ENCODE peak calls at places on chromosome 17, in six cellular contexts. D, W, O, C, K and P are unnamed samples.
A peak's percentile ranks its signal among the peaks of the same experiment; 100 is the strongest.

GRCh38 chr17:45019177-45019711 is 32.2 kb downstream of the DCAKD start:
- DNase-seq in W (no peak), K (no peak), O (no peak), D (peak; percentile 91), C (peak; percentile 70), P (no peak)

GRCh38 chr17:66469088-66469442 is 166.7 kb downstream of the PRKCA start:
- DNase-seq in D (no peak), C (no peak), O (no peak), W (peak; percentile 54), K (no peak), P (no peak)

GRCh38 chr17:28854457-28855382 is at the start of gene ERAL1:
- DNase-seq in D (peak; percentile 88), W (peak; percentile 80), K (peak; percentile 73), O (peak; percentile 90), C (peak; percentile 96), P (peak; percentile 57)

GRCh38 chr17:19747829-19748806 is at the start of gene ALDH3A1:
- DNase-seq in D (no peak), W (peak; percentile 82), O (no peak), C (no peak), K (no peak), P (no peak)

GRCh38 chr17:64020068-64020766 is at the start of gene ICAM2:
- DNase-seq in W (no peak), K (peak; percentile 90), C (no peak), O (no peak), D (no peak), P (peak; percentile 63)

GRCh38 chr17:44432254-44433157 is 43.1 kb upstream of the ITGA2B start:
- DNase-seq in K (no peak), W (no peak), O (no peak), C (no peak), D (no peak), P (no peak)

GRCh38 chr17:83185023-83186002 is 105.9 kb downstream of the METRNL start:
- DNase-seq in W (no peak), D (no peak), O (no peak), K (no peak), C (no peak), P (no peak)

GRCh38 chr17:81387235-81388060 is 7.8 kb upstream of the BAHCC1 start:
- DNase-seq in K (no peak), D (peak; percentile 75), W (no peak), O (no peak), C (peak; percentile 70), P (no peak)

GRCh38 chr17:34981538-34982241 is 1.4 kb downstream of the LIG3 start:
- DNase-seq in O (no peak), D (peak; percentile 37), K (no peak), C (peak; percentile 84), W (no peak), P (peak; percentile 49)

GRCh38 chr17:40312893-40313659 is 4.1 kb downstream of the RARA start:
- DNase-seq in W (no peak), C (no peak), O (no peak), K (no peak), D (peak; percentile 17), P (no peak)

GRCh38 chr17:56810286-56810781 is 23.4 kb downstream of the C17orf67 start:
- DNase-seq in O (no peak), D (no peak), W (no peak), K (no peak), C (no peak), P (no peak)

GRCh38 chr17:28394717-28395116 is 11.3 kb downstream of the SLC46A1 start:
- DNase-seq in O (no peak), D (no peak), C (peak; percentile 17), K (no peak), W (no peak), P (no peak)

GRCh38 chr17:16273499-16273898 is 56.5 kb downstream of the PIGL start:
- DNase-seq in C (peak; percentile 55), W (no peak), K (no peak), O (no peak), D (no peak), P (no peak)

GRCh38 chr17:47889734-47890529 is 6.1 kb upstream of the SP2 start:
- DNase-seq in W (peak; percentile 81), C (peak; percentile 90), D (peak; percentile 85), O (peak; percentile 97), K (no peak), P (peak; percentile 46)

GRCh38 chr17:46097497-46097896 is 95.7 kb downstream of the KANSL1 start:
- DNase-seq in C (no peak), O (no peak), W (no peak), D (no peak), K (no peak), P (no peak)

GRCh38 chr17:41937970-41938851 is 7.8 kb downstream of the ODAD4 start:
- DNase-seq in D (peak; percentile 48), C (peak; percentile 70), W (no peak), K (no peak), O (no peak), P (no peak)

GRCh38 chr17:70168044-70168978 is 1.0 kb upstream of the KCNJ2 start:
- DNase-seq in C (peak; percentile 63), W (no peak), O (peak; percentile 65), K (no peak), D (peak; percentile 81), P (peak; percentile 36)

GRCh38 chr17:17698869-17699351 is 17.7 kb downstream of the RAI1 start:
- DNase-seq in O (no peak), W (no peak), D (no peak), C (no peak), K (no peak), P (no peak)

GRCh38 chr17:78640700-78641099 is 63.5 kb upstream of the DNAH17 start:
- DNase-seq in K (no peak), C (no peak), W (no peak), O (no peak), D (no peak), P (no peak)

GRCh38 chr17:77613181-77613580 is 345.3 kb upstream of the TNRC6C start:
- DNase-seq in O (no peak), C (no peak), D (no peak), W (no peak), K (no peak), P (no peak)

GRCh38 chr17:59754547-59754946 is 47.1 kb downstream of the VMP1 start:
- DNase-seq in D (no peak), O (no peak), C (peak; percentile 46), K (no peak), W (peak; percentile 95), P (no peak)

GRCh38 chr17:78133179-78133951 is 2.8 kb downstream of the TMC8 start:
- DNase-seq in C (no peak), O (no peak), D (no peak), K (no peak), W (no peak), P (no peak)

GRCh38 chr17:38584350-38584925 is 21.3 kb downstream of the SRCIN1 start:
- DNase-seq in K (no peak), C (peak; percentile 71), W (peak; percentile 41), O (peak; percentile 89), D (peak; percentile 86), P (no peak)

GRCh38 chr17:76408037-76408849 is 23.8 kb downstream of the SPHK1 start:
- DNase-seq in C (peak; percentile 66), W (peak; percentile 62), O (peak; percentile 88), D (peak; percentile 82), K (no peak), P (peak; percentile 79)

GRCh38 chr17:42087736-42088705 is 10.3 kb downstream of the ZNF385C start:
- DNase-seq in W (peak; percentile 93), C (no peak), K (no peak), D (no peak), O (no peak), P (no peak)

GRCh38 chr17:20095366-20096080 is 86.4 kb downstream of the SPECC1 start:
- DNase-seq in K (no peak), C (peak; percentile 38), D (peak; percentile 80), O (no peak), W (peak; percentile 43), P (no peak)

GRCh38 chr17:74770498-74771318 is 5.4 kb downstream of the NAT9 start:
- DNase-seq in D (peak; percentile 91), W (peak; percentile 81), K (no peak), O (peak; percentile 82), C (peak; percentile 70), P (peak; percentile 75)
- TF ChIP-seq GABPA in D (no peak), W (no peak), K (no peak), O (peak; percentile 66), C (no peak), P (no peak)

DNA sequence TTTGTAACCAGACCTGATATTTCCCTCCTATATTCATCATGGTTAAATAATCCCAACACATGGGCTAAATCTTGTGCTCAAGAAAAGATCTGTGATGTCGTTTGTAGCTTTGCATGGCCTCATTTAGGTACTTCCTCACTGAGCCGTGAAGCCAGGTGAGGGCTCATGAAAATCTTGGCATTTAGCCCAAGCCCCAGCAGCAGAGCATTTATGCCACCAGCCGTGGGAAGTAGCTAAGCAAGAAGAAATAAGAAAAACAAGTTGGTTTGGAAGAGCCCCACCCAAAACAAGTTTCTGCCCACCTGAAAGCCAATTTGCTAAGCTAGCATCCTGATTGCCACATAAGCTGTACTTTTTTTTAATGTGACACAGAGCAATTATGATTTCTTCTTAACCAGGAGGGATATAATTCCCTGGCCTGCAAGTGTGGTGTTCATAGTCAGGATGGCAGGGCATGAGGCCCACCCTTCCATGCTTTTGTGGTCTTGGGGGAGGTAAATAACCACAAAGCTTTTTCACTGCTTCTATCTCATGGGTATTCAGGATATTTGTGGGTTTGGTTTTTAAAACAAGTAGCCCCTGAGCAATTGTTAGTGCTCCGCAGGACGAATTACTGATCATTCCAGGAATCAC is 10.5 kb downstream of the TMIGD1 start:
- DNase-seq in D (no peak), C (no peak), O (no peak), W (no peak), K (no peak), P (peak; percentile 50)
- TF ChIP-seq GABPA in D (no peak), C (no peak), O (no peak), W (no peak), K (no peak), P (no peak)

GRCh38 chr17:7767425-7768021 is 50.0 kb downstream of the DNAH2 start:
- DNase-seq in K (no peak), C (no peak), W (no peak), O (no peak), D (no peak), P (no peak)
- TF ChIP-seq GABPA in K (no peak), C (no peak), W (no peak), O (no peak), D (no peak), P (no peak)

DNA sequence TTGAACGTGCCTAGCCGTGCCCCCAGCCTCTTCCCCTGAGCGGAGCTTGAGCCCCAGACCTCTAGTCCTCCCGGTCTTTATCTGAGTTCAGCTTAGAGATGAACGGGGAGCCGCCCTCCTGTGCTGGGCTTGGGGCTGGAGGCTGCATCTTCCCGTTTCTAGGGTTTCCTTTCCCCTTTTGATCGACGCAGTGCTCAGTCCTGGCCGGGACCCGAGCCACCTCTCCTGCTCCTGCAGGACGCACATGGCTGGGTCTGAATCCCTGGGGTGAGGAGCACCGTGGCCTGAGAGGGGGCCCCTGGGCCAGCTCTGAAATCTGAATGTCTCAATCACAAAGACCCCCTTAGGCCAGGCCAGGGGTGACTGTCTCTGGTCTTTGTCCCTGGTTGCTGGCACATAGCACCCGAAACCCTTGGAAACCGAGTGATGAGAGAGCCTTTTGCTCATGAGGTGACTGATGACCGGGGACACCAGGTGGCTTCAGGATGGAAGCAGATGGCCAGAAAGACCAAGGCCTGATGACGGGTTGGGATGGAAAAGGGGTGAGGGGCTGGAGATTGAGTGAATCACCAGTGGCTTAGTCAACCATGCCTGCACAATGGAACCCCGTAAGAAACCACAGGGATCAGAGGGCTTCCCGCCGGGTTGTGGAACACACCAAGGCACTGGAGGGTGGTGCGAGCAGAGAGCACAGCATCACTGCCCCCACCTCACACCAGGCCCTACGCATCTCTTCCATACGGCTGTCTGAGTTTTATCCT is 745 bp downstream of the GAA start:
- DNase-seq in O (no peak), W (peak; percentile 30), C (peak; percentile 57), D (peak; percentile 74), K (no peak), P (peak; percentile 42)
- TF ChIP-seq GABPA in O (no peak), W (no peak), C (no peak), D (no peak), K (no peak), P (no peak)